ENCODE peak calls at places on chromosomes 13 and 19, in four cellular contexts. B, F, W and A are unnamed samples.

GRCh38 chr13:96297360-96297759 is 207.5 kb downstream of the HS6ST3 start:
- DNase-seq in B (no peak), F (no peak), W (no peak), A (no peak)

GRCh38 chr19:58439576-58440554 is at the start of gene ZNF132:
- DNase-seq in B (peak), F (peak), W (peak), A (no peak)

GRCh38 chr13:26575244-26575643 is 17.8 kb downstream of the WASF3 start:
- DNase-seq in B (no peak), F (no peak), W (no peak), A (no peak)

GRCh38 chr19:11480081-11480926 is 542 bp downstream of the ELAVL3 start:
- DNase-seq in B (no peak), F (peak), W (no peak), A (no peak)

GRCh38 chr13:27375686-27376326 is 48.6 kb upstream of the GTF3A start:
- DNase-seq in B (no peak), F (peak), W (no peak), A (peak)

GRCh38 chr19:47035495-47036232 is 12.8 kb downstream of the TMEM160 start:
- DNase-seq in B (no peak), F (peak), W (peak), A (peak)

GRCh38 chr13:78239681-78240080 is 321.1 kb upstream of the EDNRB start:
- DNase-seq in B (no peak), F (no peak), W (no peak), A (no peak)

GRCh38 chr13:95660981-95661581 is 15.9 kb upstream of the DNAJC3 start:
- DNase-seq in B (no peak), F (peak), W (no peak), A (peak)

GRCh38 chr13:110531671-110532083 is 29.8 kb downstream of the RAB20 start:
- DNase-seq in B (no peak), F (no peak), W (no peak), A (no peak)

GRCh38 chr19:901216-902092 is 8.2 kb downstream of the RNU6-9 start:
- DNase-seq in B (no peak), F (no peak), W (no peak), A (no peak)

GRCh38 chr19:31118292-31118925 is 230.8 kb downstream of the TSHZ3 start:
- DNase-seq in B (no peak), F (no peak), W (no peak), A (no peak)

GRCh38 chr19:49808762-49809154 is 4.3 kb downstream of the FUZ start:
- DNase-seq in B (peak), F (peak), W (no peak), A (peak)

GRCh38 chr19:42068361-42068755 is 1.6 kb downstream of the GRIK5 start:
- DNase-seq in B (no peak), F (no peak), W (no peak), A (no peak)

GRCh38 chr19:31232871-31233270 is 116.4 kb downstream of the TSHZ3 start:
- DNase-seq in B (no peak), F (no peak), W (no peak), A (no peak)

GRCh38 chr13:52739468-52740071 is at the start of gene CNMD:
- DNase-seq in B (no peak), F (no peak), W (no peak), A (no peak)

GRCh38 chr19:33400856-33401682 is 27.6 kb downstream of the CEBPG start:
- DNase-seq in B (no peak), F (peak), W (no peak), A (peak)

GRCh38 chr13:39232401-39232980 is 194.2 kb downstream of the NHLRC3 start:
- DNase-seq in B (no peak), F (no peak), W (no peak), A (no peak)

GRCh38 chr13:49314344-49314882 is 66.7 kb downstream of the CDADC1 start:
- DNase-seq in B (no peak), F (no peak), W (no peak), A (no peak)

GRCh38 chr13:35814573-35814972 is 316.6 kb downstream of the DCLK1 start:
- DNase-seq in B (no peak), F (no peak), W (no peak), A (no peak)

GRCh38 chr13:114147803-114148520 is 15.5 kb upstream of the RASA3 start:
- DNase-seq in B (no peak), F (peak), W (no peak), A (no peak)

GRCh38 chr13:106349080-106349841 is 186.2 kb downstream of the EFNB2 start:
- DNase-seq in B (peak), F (peak), W (no peak), A (no peak)

GRCh38 chr19:14440049-14440448 is 6.9 kb downstream of the PKN1 start:
- DNase-seq in B (no peak), F (no peak), W (peak), A (no peak)

GRCh38 chr13:113938716-113939115 is 35.2 kb downstream of the C13orf46 start:
- DNase-seq in B (no peak), F (peak), W (no peak), A (no peak)

GRCh38 chr13:44302233-44302632 is 71.4 kb upstream of the SERP2 start:
- DNase-seq in B (no peak), F (no peak), W (no peak), A (no peak)

GRCh38 chr19:46818812-46819211 is 30.4 kb upstream of the SLC1A5 start:
- DNase-seq in B (no peak), F (no peak), W (no peak), A (peak)

GRCh38 chr19:41225238-41226052 is 6.4 kb downstream of the AXL start:
- DNase-seq in B (peak), F (peak), W (no peak), A (peak)

GRCh38 chr13:24224232-24224680 is 63.7 kb downstream of the SPATA13 start:
- DNase-seq in B (no peak), F (no peak), W (no peak), A (no peak)

GRCh38 chr13:51262501-51263211 is 40.5 kb downstream of the FAM124A start:
- DNase-seq in B (no peak), F (no peak), W (no peak), A (peak)

GRCh38 chr13:112901951-112902651 is 66.9 kb upstream of the MCF2L start:
- DNase-seq in B (no peak), F (no peak), W (no peak), A (no peak)

GRCh38 chr13:83709751-83710515 is 172.3 kb downstream of the SLITRK1 start:
- DNase-seq in B (no peak), F (no peak), W (no peak), A (no peak)

GRCh38 chr13:44393391-44393790 is 19.8 kb downstream of the SERP2 start:
- DNase-seq in B (no peak), F (no peak), W (no peak), A (no peak)

GRCh38 chr13:92948034-92948433 is 278.6 kb upstream of the GPC6 start:
- DNase-seq in B (no peak), F (no peak), W (no peak), A (no peak)

GRCh38 chr19:4633140-4633967 is 6.0 kb upstream of the TNFAIP8L1 start:
- DNase-seq in B (no peak), F (peak), W (peak), A (peak)

GRCh38 chr19:30224689-30225606 is 147.2 kb upstream of the ZNF536 start:
- DNase-seq in B (no peak), F (peak), W (no peak), A (no peak)

GRCh38 chr13:39783051-39783450 is 127.6 kb downstream of the COG6 start:
- DNase-seq in B (no peak), F (no peak), W (no peak), A (no peak)

GRCh38 chr13:99288069-99288468 is 19.1 kb downstream of the GPR183 start:
- DNase-seq in B (no peak), F (no peak), W (peak), A (no peak)

GRCh38 chr19:4390017-4390861 is 10.1 kb downstream of the SH3GL1 start:
- DNase-seq in B (peak), F (no peak), W (no peak), A (no peak)

GRCh38 chr19:1794424-1795185 is 17.5 kb downstream of the ATP8B3 start:
- DNase-seq in B (peak), F (no peak), W (no peak), A (no peak)

GRCh38 chr13:40668335-40668734 is 1.9 kb upstream of the FOXO1 start:
- DNase-seq in B (no peak), F (no peak), W (no peak), A (peak)

GRCh38 chr19:38526430-38526829 is 91.3 kb downstream of the MAP4K1 start:
- DNase-seq in B (no peak), F (no peak), W (no peak), A (no peak)

GRCh38 chr19:38523319-38523718 is 89.8 kb downstream of the RYR1 start:
- DNase-seq in B (no peak), F (no peak), W (no peak), A (no peak)

GRCh38 chr19:38522915-38523314 is 89.4 kb downstream of the RYR1 start:
- DNase-seq in B (no peak), F (no peak), W (no peak), A (no peak)

GRCh38 chr19:38524369-38524768 is 90.9 kb downstream of the RYR1 start:
- DNase-seq in B (no peak), F (no peak), W (no peak), A (no peak)

GRCh38 chr19:38524994-38525634 is 91.6 kb downstream of the RYR1 start:
- DNase-seq in B (no peak), F (no peak), W (no peak), A (no peak)
- TF ChIP-seq TCF12 in B (no peak), F (no peak), W (no peak), A (no peak)

DNA sequence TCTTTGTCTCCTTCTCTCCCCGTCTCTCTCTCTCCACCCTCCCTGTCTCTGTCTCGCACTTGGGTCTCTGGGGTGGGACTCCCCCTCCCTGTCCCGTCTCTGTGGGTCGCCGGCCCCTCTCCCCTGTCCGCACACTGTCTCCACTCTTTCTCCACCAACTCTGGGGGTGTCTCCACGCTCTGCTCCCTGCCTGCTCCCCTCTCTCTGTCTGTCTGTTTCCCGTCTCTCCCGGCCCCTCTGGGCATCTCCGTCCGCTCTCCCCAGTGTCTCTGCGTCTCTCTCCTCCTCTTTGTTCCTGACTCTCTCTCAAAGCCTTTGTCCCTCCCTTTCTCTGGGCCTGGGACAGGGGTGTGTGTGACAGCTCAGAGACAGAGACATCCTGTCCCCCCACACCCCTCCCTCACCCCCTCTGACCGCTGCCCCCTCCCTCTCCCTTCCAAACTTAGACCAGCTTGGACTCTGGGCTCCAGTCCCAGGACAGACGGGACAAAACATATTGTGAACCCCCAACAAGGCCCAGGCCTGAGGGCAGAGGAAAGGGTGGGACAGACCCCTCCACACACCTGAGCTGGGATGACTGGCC is 661 bp upstream of the SBK3 start:
- DNase-seq in B (no peak), F (no peak), W (no peak), A (peak)
- TF ChIP-seq USF2 in B (no peak), F (no peak), W (no peak), A (no peak)

DNA sequence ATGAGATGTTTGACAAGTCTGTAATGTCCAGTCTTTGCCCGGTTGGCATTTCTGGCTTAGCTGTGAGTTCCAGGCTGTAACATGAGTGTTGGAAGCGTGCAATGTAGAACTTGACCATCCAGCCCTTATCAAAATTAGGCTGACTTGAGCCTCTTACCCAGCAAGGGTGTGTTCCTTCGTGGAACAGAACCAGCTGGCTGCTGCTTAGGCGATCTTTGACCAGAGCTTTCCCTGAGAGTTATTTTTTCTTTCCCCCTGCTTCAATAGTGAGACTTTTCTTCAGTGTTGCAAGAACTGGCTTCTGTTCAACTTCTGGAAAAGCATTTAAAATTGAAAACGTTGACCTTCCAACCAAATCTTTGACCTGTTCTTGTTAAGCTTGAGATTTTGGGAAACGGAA is 6.5 kb downstream of the TNFSF13B start:
- DNase-seq in B (no peak), F (no peak), W (no peak), A (no peak)
- TF ChIP-seq TCF12 in B (no peak), F (no peak), W (no peak), A (no peak)

GRCh38 chr19:2888739-2889224 is 11.9 kb upstream of the ZNF57 start:
- DNase-seq in B (no peak), F (no peak), W (no peak), A (no peak)
- TF ChIP-seq USF2 in B (no peak), F (no peak), W (no peak), A (no peak)